ENCODE peak calls at places on chromosomes 7 and 10, in five cellular contexts. C is heart right ventricle, F is psoas muscle, K is RWPE1, U is HCT116. L is an unnamed sample.
A peak's percentile ranks its signal among the peaks of the same experiment; 100 is the strongest.

GRCh38 chr7:129607471-129608120 is 3.9 kb upstream of the NRF1 start:
- DNase-seq in C (no peak), F (no peak), K (peak; percentile 31), U (no peak), L (no peak)

GRCh38 chr7:15916666-15917388 is 230.3 kb upstream of the MEOX2 start:
- DNase-seq in C (no peak), F (no peak), K (no peak), U (no peak), L (no peak)

GRCh38 chr7:30501264-30501663 is 3.4 kb downstream of the GGCT start:
- DNase-seq in C (no peak), F (no peak), K (no peak), U (no peak), L (no peak)

GRCh38 chr7:134448359-134449229 is 10.3 kb downstream of the AKR1B1 start:
- DNase-seq in C (no peak), F (no peak), K (peak; percentile 24), U (peak; percentile 21), L (no peak)

GRCh38 chr10:126384269-126384873 is 3.9 kb downstream of the ADAM12 start:
- DNase-seq in C (no peak), F (no peak), K (no peak), U (no peak), L (no peak)

GRCh38 chr7:56062382-56062781 is 1.7 kb upstream of the SUMF2 start:
- DNase-seq in C (no peak), F (no peak), K (no peak), U (peak; percentile 57), L (no peak)

GRCh38 chr10:17387861-17388503 is 66.4 kb downstream of the ST8SIA6 start:
- DNase-seq in C (no peak), F (no peak), K (peak; percentile 26), U (no peak), L (no peak)

GRCh38 chr7:35906191-35906908 is 105.5 kb downstream of the SEPTIN7 start:
- DNase-seq in C (no peak), F (no peak), K (peak; percentile 37), U (peak; percentile 66), L (no peak)

GRCh38 chr10:71864861-71865473 is 13.9 kb upstream of the PSAP start:
- DNase-seq in C (no peak), F (no peak), K (no peak), U (no peak), L (no peak)

GRCh38 chr7:75660566-75661215 is 78.0 kb downstream of the HIP1 start:
- DNase-seq in C (no peak), F (no peak), K (no peak), U (no peak), L (peak; percentile 6)

GRCh38 chr7:102890292-102890970 is 22.4 kb upstream of the LRRC17 start:
- DNase-seq in C (no peak), F (no peak), K (no peak), U (no peak), L (no peak)

GRCh38 chr7:69947998-69948397 is 349.7 kb downstream of the AUTS2 start:
- DNase-seq in C (no peak), F (no peak), K (no peak), U (no peak), L (no peak)

GRCh38 chr7:12007591-12007990 is 175.6 kb upstream of the THSD7A start:
- DNase-seq in C (no peak), F (no peak), K (no peak), U (no peak), L (no peak)

GRCh38 chr7:3265388-3265787 is 35.7 kb upstream of the SDK1 start:
- DNase-seq in C (no peak), F (no peak), K (no peak), U (no peak), L (no peak)

GRCh38 chr7:47455872-47456185 is 126.1 kb downstream of the TNS3 start:
- DNase-seq in C (no peak), F (no peak), K (no peak), U (no peak), L (no peak)

GRCh38 chr10:4587466-4587865 is 238.5 kb upstream of the AKR1E2 start:
- DNase-seq in C (no peak), F (no peak), K (no peak), U (no peak), L (no peak)

GRCh38 chr10:50310560-50311174 is 59.4 kb upstream of the ASAH2 start:
- DNase-seq in C (no peak), F (no peak), K (no peak), U (peak; percentile 18), L (no peak)

GRCh38 chr7:151705744-151706567 is 171.0 kb downstream of the PRKAG2 start:
- DNase-seq in C (no peak), F (peak; percentile 76), K (no peak), U (peak; percentile 56), L (no peak)

GRCh38 chr7:117673367-117673766 is 193.5 kb downstream of the CFTR start:
- DNase-seq in C (no peak), F (no peak), K (no peak), U (no peak), L (peak; percentile 65)

GRCh38 chr7:2702594-2702957 is 14.6 kb downstream of the AMZ1 start:
- DNase-seq in C (no peak), F (no peak), K (no peak), U (no peak), L (no peak)

GRCh38 chr10:112977294-112977951 is 27.4 kb downstream of the TCF7L2 start:
- DNase-seq in C (no peak), F (no peak), K (no peak), U (no peak), L (no peak)

GRCh38 chr7:7201583-7202374 is 19.4 kb downstream of the C1GALT1 start:
- DNase-seq in C (no peak), F (no peak), K (peak; percentile 51), U (no peak), L (no peak)

GRCh38 chr10:96496281-96496925 is 17.3 kb downstream of the TLL2 start:
- DNase-seq in C (no peak), F (no peak), K (no peak), U (no peak), L (no peak)

GRCh38 chr7:73739387-73739767 is 775 bp upstream of the ABHD11 start:
- DNase-seq in C (no peak), F (no peak), K (no peak), U (no peak), L (no peak)

DNA sequence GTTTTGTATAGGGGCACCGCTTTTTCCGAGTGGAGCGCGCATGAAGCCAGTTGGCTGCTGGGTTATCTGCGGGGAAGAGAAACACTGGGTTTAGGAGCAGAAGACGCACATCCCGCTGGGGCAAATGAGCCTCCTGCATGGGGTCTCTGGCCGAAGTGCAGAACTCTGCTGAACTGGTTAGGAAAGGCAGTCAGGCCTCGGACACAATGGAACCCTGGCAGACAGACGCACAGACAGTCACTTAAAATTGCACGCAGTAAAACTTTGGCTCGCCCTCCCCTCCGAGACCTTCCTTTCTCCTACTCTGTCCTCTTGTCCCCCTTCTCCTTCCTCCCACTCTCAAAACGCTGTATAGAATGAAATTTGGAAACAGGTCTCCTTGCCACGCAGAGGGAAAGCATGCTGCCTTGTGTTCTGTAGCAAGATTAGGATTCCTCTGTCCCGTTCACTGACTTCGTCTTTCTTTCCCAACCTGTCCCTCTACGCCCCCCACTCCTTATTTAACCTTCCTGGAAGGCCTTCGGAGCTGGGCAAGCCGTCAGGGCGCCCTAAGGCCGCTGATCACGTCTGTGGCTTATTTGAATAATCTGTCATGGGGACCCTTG is 1.5 kb downstream of the HOXA9 start:
- DNase-seq in C (no peak), F (peak; percentile 46), K (no peak), U (no peak), L (no peak)
- H3K27ac ChIP-seq in C (no peak overlapping the region), F (peak overlapping the region; percentile 92), K (peak overlapping the region; percentile 96), U (peak overlapping the region; percentile 91), L (no peak overlapping the region)

GRCh38 chr10:104348601-104349000 is 5.0 kb upstream of the CFAP58 start:
- DNase-seq in C (no peak), F (no peak), K (no peak), U (no peak), L (no peak)

GRCh38 chr10:104349623-104350142 is 4.0 kb upstream of the CFAP58 start:
- DNase-seq in C (no peak), F (no peak), K (peak; percentile 83), U (no peak), L (no peak)

GRCh38 chr10:104351919-104352318 is 1.7 kb upstream of the CFAP58 start:
- DNase-seq in C (no peak), F (no peak), K (no peak), U (no peak), L (no peak)

GRCh38 chr10:104351067-104351681 is 2.5 kb upstream of the CFAP58 start:
- DNase-seq in C (no peak), F (no peak), K (no peak), U (no peak), L (no peak)

GRCh38 chr10:104350146-104350635 is 3.4 kb upstream of the CFAP58 start:
- DNase-seq in C (no peak), F (no peak), K (peak; percentile 80), U (peak; percentile 70), L (no peak)
- H3K27ac ChIP-seq in C (peak overlapping the region; percentile 61), F (peak overlapping the region; percentile 64), K (no peak overlapping the region), U (no peak overlapping the region), L (peak overlapping the region; percentile 4)

GRCh38 chr7:111841596-111842209 is 279.4 kb upstream of the IMMP2L start:
- DNase-seq in C (no peak), F (no peak), K (no peak), U (no peak), L (no peak)
- H3K27ac ChIP-seq in C (no peak overlapping the region), F (no peak overlapping the region), K (no peak overlapping the region), U (no peak overlapping the region), L (no peak overlapping the region)

GRCh38 chr10:29784175-29784773 is 149.5 kb upstream of the SVIL start:
- DNase-seq in C (peak; percentile 14), F (peak; percentile 79), K (peak; percentile 94), U (peak; percentile 73), L (no peak)
- H3K27ac ChIP-seq in C (peak overlapping the region; percentile 78), F (peak overlapping the region; percentile 89), K (peak overlapping the region; percentile 74), U (no peak overlapping the region), L (no peak overlapping the region)

DNA sequence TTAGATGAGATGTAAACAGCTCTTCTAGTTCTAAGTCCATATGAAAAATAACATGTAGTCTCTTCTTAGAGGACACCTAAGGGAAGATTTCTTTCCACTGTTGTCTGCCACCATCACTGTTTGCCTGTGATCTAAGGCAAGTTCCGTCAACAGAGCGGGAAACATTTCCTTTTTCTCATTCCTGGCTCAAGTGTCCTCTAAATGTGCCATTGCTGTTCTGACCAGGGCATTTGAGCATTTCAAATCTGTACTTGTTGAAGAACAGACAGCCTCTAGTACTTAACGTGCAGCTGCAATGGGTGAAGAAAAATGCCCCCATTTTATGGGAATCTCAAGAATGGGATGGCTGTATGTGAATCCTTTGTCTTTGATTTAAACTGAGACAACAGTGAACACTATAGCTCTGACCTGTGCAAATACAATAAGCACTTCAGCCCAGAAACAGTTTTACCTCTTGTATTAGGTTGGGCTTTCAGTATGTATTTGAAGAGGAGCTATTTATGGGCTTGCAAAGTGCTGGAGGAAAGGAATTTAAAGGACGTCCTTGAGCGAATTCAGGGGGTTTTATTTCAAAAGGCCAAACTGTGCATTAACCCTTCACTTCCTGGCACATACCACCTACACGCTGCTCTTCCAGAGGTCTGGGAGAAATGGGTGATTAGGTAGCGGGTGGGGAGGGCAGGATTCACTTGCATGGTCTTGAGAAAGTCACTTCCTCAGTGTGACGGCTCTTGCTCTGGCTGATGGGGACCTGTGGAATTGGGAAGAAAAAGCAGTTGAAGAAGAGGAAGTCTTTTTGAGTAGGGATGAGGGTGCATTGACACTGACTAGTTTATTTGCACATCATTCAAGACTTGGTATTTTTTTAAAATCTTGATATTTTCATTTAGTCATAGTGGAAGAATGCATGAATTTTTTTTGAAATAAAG is 66.1 kb downstream of the THNSL1 start:
- DNase-seq in C (no peak), F (no peak), K (no peak), U (no peak), L (no peak)
- H3K27ac ChIP-seq in C (peak overlapping the region; percentile 3), F (no peak overlapping the region), K (no peak overlapping the region), U (no peak overlapping the region), L (peak overlapping the region; percentile 28)

L was measured in caudate nucleus.